ENCODE peak calls at places on chromosomes 16 and 17, in eight cellular contexts. M, H, D, O, Q, N, T and F are unnamed samples. For H3K4me1, the result is how much of the 10 kb centered on the place peaks cover.

GRCh38 chr16:15701975-15702970 is 52.2 kb downstream of the NDE1 start:
- DNase-seq in O (no peak), N (no peak), D (no peak), Q (no peak), T (no peak), H (peak), M (no peak), F (no peak)

GRCh38 chr17:68238894-68239293 is 8.9 kb upstream of the AMZ2 start:
- DNase-seq in H (no peak), N (no peak), D (no peak), O (no peak), Q (no peak), T (no peak), M (no peak), F (no peak)

GRCh38 chr17:37708616-37709212 is 36.1 kb downstream of the HNF1B start:
- DNase-seq in M (no peak), T (no peak), Q (peak), O (no peak), D (no peak), H (no peak), N (no peak), F (no peak)

GRCh38 chr17:43831633-43832032 is 1.3 kb downstream of the MPP3 start:
- DNase-seq in M (no peak), Q (no peak), H (no peak), N (peak), T (no peak), O (no peak), D (no peak), F (no peak)

GRCh38 chr16:1863681-1864460 is 8.1 kb downstream of the MEIOB start:
- DNase-seq in H (peak), T (no peak), O (no peak), N (no peak), M (no peak), Q (peak), D (no peak), F (no peak)

GRCh38 chr16:89155851-89156739 is 15.5 kb upstream of the CDH15 start:
- DNase-seq in T (no peak), Q (no peak), M (no peak), D (no peak), H (peak), O (peak), N (no peak), F (no peak)

GRCh38 chr16:90047714-90048346 is 28.6 kb upstream of the DBNDD1 start:
- DNase-seq in H (no peak), D (no peak), Q (no peak), T (no peak), N (no peak), O (no peak), M (peak), F (no peak)

GRCh38 chr16:15778204-15778743 is 78.6 kb downstream of the MYH11 start:
- DNase-seq in T (no peak), D (no peak), M (no peak), H (no peak), Q (no peak), O (no peak), N (no peak), F (no peak)

GRCh38 chr16:138049-138417 is 440 bp downstream of the NPRL3 start:
- DNase-seq in M (peak), N (peak), Q (peak), H (peak), D (no peak), T (peak), O (no peak), F (no peak)

GRCh38 chr17:78214706-78215061 is 631 bp downstream of the BIRC5 start:
- DNase-seq in H (no peak), O (no peak), N (no peak), D (no peak), M (no peak), Q (no peak), T (no peak), F (no peak)

GRCh38 chr16:57419506-57419905 is 14.9 kb downstream of the CCL17 start:
- DNase-seq in H (no peak), O (no peak), N (no peak), T (no peak), D (no peak), Q (no peak), M (no peak), F (no peak)

GRCh38 chr17:44071772-44072171 is 1.2 kb downstream of the G6PC3 start:
- DNase-seq in H (no peak), M (no peak), D (no peak), T (no peak), O (no peak), N (no peak), Q (peak), F (no peak)

GRCh38 chr16:986411-986810 is 4.8 kb downstream of the SOX8 start:
- DNase-seq in T (no peak), O (no peak), D (no peak), H (no peak), N (no peak), M (no peak), Q (no peak), F (no peak)

GRCh38 chr16:66387817-66388332 is 21.4 kb downstream of the CDH5 start:
- DNase-seq in N (no peak), M (no peak), D (no peak), H (no peak), T (no peak), Q (no peak), O (no peak), F (no peak)

GRCh38 chr17:5396612-5397011 is 22.9 kb downstream of the NUP88 start:
- DNase-seq in Q (no peak), O (no peak), T (no peak), N (no peak), D (no peak), M (no peak), H (no peak), F (no peak)

GRCh38 chr16:3161235-3162018 is 26.6 kb upstream of the OR1F1 start:
- DNase-seq in N (no peak), D (no peak), M (peak), O (peak), Q (peak), T (no peak), H (no peak), F (no peak)

GRCh38 chr16:77945126-77945525 is 77.2 kb upstream of the CLEC3A start:
- DNase-seq in N (no peak), O (no peak), D (no peak), Q (no peak), T (no peak), M (no peak), H (no peak), F (no peak)

GRCh38 chr17:5035356-5035755 is at the start of gene SLC52A1:
- DNase-seq in M (no peak), N (no peak), T (no peak), H (no peak), D (no peak), Q (no peak), O (no peak), F (no peak)

GRCh38 chr16:65116818-65117430 is 4.9 kb downstream of the CDH11 start:
- DNase-seq in O (no peak), H (peak), Q (no peak), N (no peak), T (no peak), M (no peak), D (no peak), F (no peak)

GRCh38 chr17:44904001-44904984 is 5.0 kb upstream of the EFTUD2 start:
- DNase-seq in N (no peak), Q (no peak), O (peak), D (no peak), T (no peak), H (no peak), M (peak), F (no peak)

GRCh38 chr17:16298140-16298662 is 55.1 kb downstream of the CENPV start:
- DNase-seq in M (no peak), N (no peak), Q (no peak), D (no peak), T (no peak), O (no peak), H (no peak), F (no peak)

GRCh38 chr16:1444730-1445517 is 568 bp upstream of the CCDC154 start:
- DNase-seq in H (no peak), T (no peak), M (no peak), D (no peak), Q (no peak), O (no peak), N (no peak), F (no peak)

GRCh38 chr17:2481760-2482159 is 29.9 kb downstream of the METTL16 start:
- DNase-seq in O (no peak), D (no peak), T (no peak), N (no peak), H (no peak), Q (no peak), M (no peak), F (no peak)

GRCh38 chr16:84619103-84619460 is 1.2 kb upstream of the COTL1 start:
- DNase-seq in M (no peak), Q (no peak), H (no peak), D (no peak), T (no peak), N (no peak), O (no peak), F (no peak)

GRCh38 chr16:1103649-1104005 is 7.6 kb upstream of the C1QTNF8 start:
- DNase-seq in N (no peak), D (no peak), O (no peak), M (no peak), H (no peak), T (no peak), Q (no peak), F (no peak)

GRCh38 chr17:45043813-45044540 is 7.5 kb downstream of the DCAKD start:
- DNase-seq in O (no peak), N (no peak), M (no peak), Q (no peak), T (no peak), H (no peak), D (no peak), F (no peak)

GRCh38 chr17:77316191-77316641 is 175.4 kb downstream of the SEC14L1 start:
- DNase-seq in O (peak), T (no peak), Q (no peak), N (no peak), H (peak), D (no peak), M (peak), F (no peak)

GRCh38 chr17:15955793-15956541 is 11.0 kb downstream of the ADORA2B start:
- DNase-seq in D (no peak), T (no peak), O (no peak), N (no peak), M (no peak), H (peak), Q (no peak), F (no peak)

GRCh38 chr16:85126731-85127662 is 14.7 kb upstream of the CIBAR2 start:
- DNase-seq in T (no peak), Q (no peak), M (peak), H (peak), D (no peak), N (no peak), O (no peak), F (no peak)

GRCh38 chr17:79935845-79936470 is 96.7 kb upstream of the CBX4 start:
- DNase-seq in Q (no peak), M (no peak), N (peak), T (no peak), H (no peak), O (no peak), D (no peak), F (no peak)

GRCh38 chr16:12589676-12590075 is 214.0 kb downstream of the CPPED1 start:
- DNase-seq in T (no peak), N (no peak), M (no peak), O (no peak), H (no peak), D (no peak), Q (no peak), F (no peak)

GRCh38 chr16:12588510-12588909 is 215.2 kb downstream of the CPPED1 start:
- DNase-seq in D (no peak), Q (no peak), T (no peak), H (no peak), N (no peak), M (no peak), O (no peak), F (no peak)

GRCh38 chr16:12590409-12590808 is 213.3 kb downstream of the CPPED1 start:
- DNase-seq in N (no peak), T (no peak), M (no peak), Q (no peak), D (no peak), H (no peak), O (no peak), F (no peak)

GRCh38 chr16:12587646-12588277 is 215.9 kb downstream of the CPPED1 start:
- DNase-seq in Q (no peak), N (no peak), H (no peak), O (no peak), T (no peak), M (no peak), D (no peak), F (no peak)

GRCh38 chr16:12590963-12591362 is 212.7 kb downstream of the CPPED1 start:
- DNase-seq in D (no peak), M (no peak), Q (no peak), N (no peak), H (no peak), T (no peak), O (no peak), F (no peak)
- H3K4me3 ChIP-seq in D (no peak), M (no peak), Q (no peak), N (no peak), H (no peak), T (no peak), O (no peak), F (no peak)

DNA sequence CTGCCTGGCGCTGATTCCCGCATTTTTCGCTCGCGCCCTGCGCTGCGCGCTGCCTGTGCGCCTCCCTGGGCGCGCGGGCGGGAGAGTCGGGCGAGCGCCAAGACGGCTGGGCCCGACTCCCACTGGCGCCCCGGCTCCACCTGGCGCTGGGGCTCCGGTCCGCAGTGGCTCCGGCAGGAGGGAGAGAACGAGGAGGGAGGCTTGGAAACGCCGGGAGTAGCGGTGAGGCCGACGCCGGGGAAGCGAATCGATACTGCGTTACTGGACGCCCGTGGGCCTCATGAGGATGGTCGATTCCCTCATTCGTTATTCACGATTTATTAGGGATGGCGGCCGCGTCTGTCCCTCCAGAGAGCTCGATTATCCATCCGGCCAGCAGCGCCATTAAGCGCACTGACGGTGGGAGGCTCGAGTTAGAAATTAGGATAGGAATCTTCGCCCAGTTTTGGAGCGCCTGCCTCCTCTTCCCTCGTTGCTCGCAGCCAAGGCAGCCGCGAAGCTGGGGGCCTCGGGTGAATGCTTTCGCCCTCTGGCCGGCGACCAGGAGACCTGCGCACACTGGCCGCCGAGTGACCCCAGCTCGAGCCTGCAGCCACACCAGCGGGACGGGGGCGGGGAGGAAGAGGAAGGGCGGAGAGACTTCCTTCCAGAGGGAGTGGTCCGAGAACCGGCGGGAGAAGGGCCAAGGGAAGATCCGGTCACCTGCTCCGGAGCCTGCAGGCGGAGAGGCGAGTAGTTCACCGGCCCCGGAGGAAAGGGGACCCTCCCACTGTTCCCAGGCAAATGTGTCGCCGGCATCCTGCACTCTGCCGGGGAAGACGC is 1.3 kb upstream of the PCGF2 start:
- DNase-seq in O (peak), H (peak), N (peak), T (no peak), D (peak), Q (peak), M (peak), F (peak)
- H3K4me1 ChIP-seq in O (half or more), H (under half), N (under half), T (half or more), D (half or more), Q (under half), M (under half), F (under half)

GRCh38 chr17:30472238-30472890 is 4.8 kb upstream of the GOSR1 start:
- DNase-seq in T (no peak), N (no peak), D (no peak), M (no peak), H (peak), Q (no peak), O (no peak), F (no peak)
- H3K4me3 ChIP-seq in T (no peak), N (no peak), D (no peak), M (no peak), H (no peak), Q (no peak), O (no peak), F (peak)

DNA sequence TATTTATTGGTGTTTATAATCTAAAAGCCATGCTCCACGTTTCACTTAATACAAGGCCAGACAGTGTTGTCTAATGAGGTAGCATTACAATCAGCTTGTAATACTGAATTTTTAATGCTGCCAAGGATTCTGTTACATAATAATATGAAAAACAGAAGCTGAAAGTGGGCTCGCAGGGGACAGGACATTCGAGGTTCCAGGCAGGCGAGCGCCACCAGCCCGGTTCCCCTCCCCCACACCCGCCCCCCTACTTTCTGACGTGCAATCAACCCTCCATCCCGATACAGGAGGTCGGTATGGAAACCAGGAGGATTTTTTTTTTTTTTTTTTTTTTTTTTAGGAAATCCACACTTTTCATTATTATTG is 6.2 kb upstream of the ZFHX3 start:
- DNase-seq in O (no peak), N (no peak), H (peak), T (no peak), D (no peak), Q (no peak), M (no peak), F (no peak)
- H3K4me1 ChIP-seq in O (half or more), N (under half), H (half or more), T (under half), D (under half), Q (half or more), M (under half), F (half or more)

GRCh38 chr17:61455754-61456681 is 3.8 kb downstream of the TBX4 start:
- DNase-seq in N (no peak), H (no peak), M (no peak), O (no peak), T (no peak), Q (no peak), D (no peak), F (no peak)
- H3K4me3 ChIP-seq in N (no peak), H (no peak), M (no peak), O (no peak), T (no peak), Q (no peak), D (no peak), F (no peak)

GRCh38 chr17:57475786-57476185 is 219.5 kb downstream of the MSI2 start:
- DNase-seq in T (no peak), D (no peak), N (no peak), O (no peak), H (no peak), M (no peak), Q (no peak), F (no peak)
- H3K4me1 ChIP-seq in T (under half), D (under half), N (half or more), O (half or more), H (under half), M (under half), Q (under half), F (under half)

GRCh38 chr16:4298761-4299522 is 16.9 kb upstream of the GLIS2 start:
- DNase-seq in Q (peak), M (peak), N (peak), D (no peak), H (peak), O (peak), T (no peak), F (no peak)
- H3K4me3 ChIP-seq in Q (peak), M (peak), N (no peak), D (no peak), H (no peak), O (no peak), T (no peak), F (peak)